ENCODE peak calls at places on chromosomes 2 and 18, in seven cellular contexts. L, B, I, G, T, D and H are unnamed samples.

GRCh38 chr2:71612581-71613520 is 159.5 kb downstream of the DYSF start:
- DNase-seq in L (no peak), B (no peak), I (no peak), G (no peak), T (peak), D (no peak), H (no peak)

GRCh38 chr2:187826023-187826422 is 271.8 kb upstream of the TFPI start:
- DNase-seq in L (no peak), B (peak), I (no peak), G (no peak), T (no peak), D (no peak), H (peak)

GRCh38 chr18:73881396-73881795 is 266.2 kb downstream of the FBXO15 start:
- DNase-seq in L (no peak), B (no peak), I (no peak), G (no peak), T (no peak), D (no peak), H (peak)

GRCh38 chr2:231613655-231614558 is 21.2 kb downstream of the TEX44 start:
- DNase-seq in L (peak), B (peak), I (peak), G (peak), T (peak), D (peak), H (peak)

GRCh38 chr2:151786077-151786476 is 42.1 kb downstream of the ARL5A start:
- DNase-seq in L (no peak), B (no peak), I (no peak), G (no peak), T (no peak), D (no peak), H (no peak)

GRCh38 chr2:157747695-157748370 is 119.2 kb upstream of the ACVR1C start:
- DNase-seq in L (no peak), B (peak), I (no peak), G (no peak), T (no peak), D (peak), H (peak)

GRCh38 chr2:190181066-190181681 is 118.6 kb upstream of the MSTN start:
- DNase-seq in L (peak), B (no peak), I (no peak), G (no peak), T (no peak), D (no peak), H (peak)

GRCh38 chr18:79332601-79333000 is 63.1 kb upstream of the NFATC1 start:
- DNase-seq in L (no peak), B (no peak), I (no peak), G (no peak), T (no peak), D (no peak), H (no peak)

GRCh38 chr2:120382541-120383144 is 36.7 kb downstream of the INHBB start:
- DNase-seq in L (no peak), B (no peak), I (no peak), G (no peak), T (no peak), D (no peak), H (no peak)

GRCh38 chr2:169005080-169005598 is 26.0 kb downstream of the ABCB11 start:
- DNase-seq in L (no peak), B (no peak), I (no peak), G (no peak), T (no peak), D (no peak), H (no peak)

DNA sequence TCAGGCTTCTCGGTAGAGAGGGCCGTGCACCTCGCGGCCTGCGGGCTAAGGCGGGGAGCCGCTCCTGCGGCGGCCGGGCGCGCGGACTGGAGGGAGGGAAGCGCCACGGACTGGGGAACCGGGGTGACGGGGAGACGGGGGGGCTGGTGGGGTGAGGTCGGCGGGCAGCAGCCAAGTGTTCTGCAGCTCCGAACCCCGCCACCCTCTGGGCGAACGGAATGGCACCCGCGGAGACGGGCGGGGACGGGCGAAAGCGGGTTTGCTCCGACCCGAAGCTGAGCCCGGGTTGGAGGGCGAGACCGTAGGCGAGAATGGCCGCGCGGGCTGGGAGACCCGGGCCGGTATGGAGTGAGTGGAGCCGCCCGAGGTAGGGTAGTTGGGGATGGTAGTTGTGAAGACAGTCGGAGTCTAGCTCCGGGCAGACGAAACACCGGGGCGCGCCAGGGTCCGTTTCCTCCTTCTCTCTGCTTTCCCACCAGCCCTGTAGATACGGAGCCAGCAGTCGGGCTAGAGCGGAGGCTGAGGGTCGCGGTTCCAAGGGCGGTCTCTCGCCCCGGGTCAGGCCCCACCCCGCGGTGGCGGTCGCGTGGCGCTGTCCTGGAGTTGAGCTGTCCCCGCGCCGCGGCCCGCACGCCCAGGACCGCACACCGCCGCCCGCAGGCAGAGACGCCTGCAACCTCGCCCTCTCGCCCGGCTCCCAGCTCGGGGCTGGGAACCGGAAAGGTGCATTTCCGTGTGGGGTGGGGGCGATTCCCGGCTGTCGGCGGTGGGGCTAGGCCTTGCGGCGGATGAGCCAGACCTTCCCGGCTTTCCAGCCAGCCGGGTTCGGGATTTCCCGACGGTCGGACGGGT is 160.3 kb upstream of the SIX2 start:
- DNase-seq in L (peak), B (peak), I (no peak), G (no peak), T (no peak), D (no peak), H (no peak)
- TF ChIP-seq CTCF in L (peak), B (no peak), I (no peak), G (no peak), T (no peak), D (no peak), H (no peak)

DNA sequence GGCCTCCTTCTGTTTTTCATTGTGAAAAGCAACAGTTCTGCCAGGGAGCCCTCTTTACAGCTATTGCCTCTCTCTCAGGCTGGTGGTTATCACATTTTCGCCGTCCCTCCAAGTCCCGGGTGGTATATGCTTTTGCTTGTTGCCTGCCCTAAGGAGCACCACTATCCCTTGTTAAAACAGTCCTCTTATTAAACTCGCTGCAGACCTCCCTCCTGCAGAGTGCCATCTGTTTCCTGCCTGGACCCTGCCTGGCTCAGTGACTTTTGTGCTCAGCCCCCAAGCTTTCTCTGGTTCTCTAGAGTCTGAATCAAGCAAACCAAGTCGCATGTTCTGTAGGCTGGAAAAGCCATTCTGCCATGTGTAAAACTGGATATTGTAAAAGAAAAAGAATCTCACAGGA is 72.1 kb upstream of the FHL2 start:
- DNase-seq in L (no peak), B (no peak), I (no peak), G (no peak), T (no peak), D (no peak), H (no peak)
- H3K4me3 ChIP-seq in L (no peak), B (no peak), I (no peak), G (no peak), T (no peak), D (no peak), H (no peak)

GRCh38 chr2:69718338-69718965 is 23.5 kb upstream of the ANXA4 start:
- DNase-seq in L (no peak), B (no peak), I (no peak), G (no peak), T (no peak), D (no peak), H (no peak)

GRCh38 chr2:69717902-69718301 is 24.0 kb upstream of the ANXA4 start:
- DNase-seq in L (no peak), B (peak), I (no peak), G (no peak), T (no peak), D (no peak), H (no peak)

GRCh38 chr2:69714024-69714423 is 27.9 kb upstream of the ANXA4 start:
- DNase-seq in L (no peak), B (no peak), I (no peak), G (no peak), T (no peak), D (no peak), H (no peak)

GRCh38 chr2:69715964-69716363 is 26.0 kb upstream of the ANXA4 start:
- DNase-seq in L (no peak), B (peak), I (no peak), G (no peak), T (no peak), D (no peak), H (peak)

GRCh38 chr2:69716555-69717120 is 25.3 kb upstream of the ANXA4 start:
- DNase-seq in L (no peak), B (peak), I (no peak), G (no peak), T (no peak), D (no peak), H (peak)
- TF ChIP-seq CTCF in L (peak), B (peak), I (no peak), G (no peak), T (no peak), D (no peak), H (peak)

DNA sequence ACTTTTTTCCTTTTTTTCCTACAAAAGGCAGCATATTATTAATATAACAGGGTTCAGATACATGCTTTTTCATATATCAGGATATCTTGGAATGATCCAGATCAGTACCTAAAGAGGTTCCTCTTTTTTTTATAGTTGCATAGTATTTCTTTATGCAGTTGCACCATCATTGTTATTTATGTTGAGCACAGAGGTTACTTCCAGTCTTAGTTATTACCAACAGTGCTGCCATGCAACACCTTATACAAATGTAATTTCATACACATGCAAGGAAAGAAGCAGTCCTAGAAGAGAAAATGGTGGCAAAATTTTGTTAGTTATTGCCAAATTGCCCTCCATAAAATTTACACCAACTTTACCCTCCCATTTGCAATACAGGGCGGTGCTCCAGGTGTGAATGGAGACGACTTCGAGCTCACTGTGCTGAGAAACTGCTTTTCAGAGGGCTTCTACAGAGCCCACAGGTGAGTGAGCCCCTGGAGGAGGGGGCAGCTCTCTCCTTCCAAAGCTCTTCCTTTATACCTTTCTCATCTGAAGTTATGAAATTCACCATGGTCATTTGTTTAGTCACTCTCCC is 30.0 kb upstream of the KCMF1 start:
- DNase-seq in L (no peak), B (no peak), I (no peak), G (no peak), T (no peak), D (no peak), H (no peak)
- H3K4me3 ChIP-seq in L (no peak), B (no peak), I (no peak), G (no peak), T (no peak), D (no peak), H (no peak)

DNA sequence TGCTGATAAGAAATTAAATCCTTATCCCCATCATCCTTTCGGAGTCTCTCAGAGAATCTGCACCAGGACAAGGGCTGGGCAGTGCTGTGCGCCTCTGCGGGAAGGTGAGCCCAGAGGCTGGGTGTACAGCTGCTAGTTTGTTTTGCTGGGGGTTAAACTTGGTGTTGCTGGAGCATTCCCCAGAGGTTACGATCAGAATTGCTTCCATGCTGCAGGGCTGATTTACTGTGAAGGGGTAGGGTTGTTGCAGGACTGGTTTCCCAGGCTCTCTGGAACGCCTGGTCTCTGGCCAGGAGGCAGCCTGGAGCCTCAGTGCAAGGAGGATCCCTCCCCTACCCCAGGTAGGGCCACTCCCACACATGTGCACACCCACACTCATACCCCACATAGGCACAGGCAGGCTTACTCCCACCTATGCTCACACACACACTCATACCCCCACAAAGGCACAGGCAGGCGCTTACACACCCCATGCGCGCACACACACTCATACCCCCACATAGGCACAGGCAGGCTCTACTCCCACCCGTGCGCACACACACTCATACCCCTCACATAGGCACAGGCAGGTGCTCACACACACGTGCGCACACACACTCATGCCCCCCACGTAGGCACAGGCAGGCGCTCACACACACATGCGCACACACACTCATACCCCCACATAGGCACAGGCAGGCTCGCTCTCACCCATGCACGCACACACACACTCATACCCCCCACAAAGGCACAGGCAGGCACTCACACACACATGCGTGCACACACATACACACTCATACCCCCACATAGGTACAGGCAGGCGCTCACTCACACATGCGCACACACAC is 11.3 kb downstream of the CNNM4 start:
- DNase-seq in L (no peak), B (no peak), I (no peak), G (no peak), T (peak), D (no peak), H (no peak)
- TF ChIP-seq CTCF in L (no peak), B (no peak), I (no peak), G (no peak), T (no peak), D (no peak), H (no peak)

GRCh38 chr2:1685957-1686783 is 58.1 kb downstream of the PXDN start:
- DNase-seq in L (peak), B (peak), I (no peak), G (no peak), T (no peak), D (peak), H (peak)
- H3K4me3 ChIP-seq in L (no peak), B (no peak), I (no peak), G (no peak), T (no peak), D (no peak), H (no peak)

GRCh38 chr18:33751613-33752221 is 173.7 kb downstream of the ASXL3 start:
- DNase-seq in L (no peak), B (peak), I (no peak), G (no peak), T (no peak), D (no peak), H (peak)
- TF ChIP-seq CTCF in L (peak), B (peak), I (peak), G (peak), T (no peak), D (peak), H (peak)

GRCh38 chr2:8376603-8377423 is 305.0 kb upstream of the ID2 start:
- DNase-seq in L (no peak), B (peak), I (no peak), G (no peak), T (no peak), D (no peak), H (peak)

GRCh38 chr2:8380573-8380972 is 301.3 kb upstream of the ID2 start:
- DNase-seq in L (no peak), B (no peak), I (no peak), G (no peak), T (no peak), D (no peak), H (no peak)

GRCh38 chr2:8380026-8380425 is 301.8 kb upstream of the ID2 start:
- DNase-seq in L (no peak), B (no peak), I (peak), G (no peak), T (no peak), D (no peak), H (no peak)

GRCh38 chr2:8379134-8379533 is 302.7 kb upstream of the ID2 start:
- DNase-seq in L (no peak), B (no peak), I (no peak), G (no peak), T (no peak), D (no peak), H (no peak)

GRCh38 chr2:8378016-8378810 is 303.6 kb upstream of the ID2 start:
- DNase-seq in L (no peak), B (no peak), I (no peak), G (no peak), T (no peak), D (no peak), H (no peak)
- H3K4me3 ChIP-seq in L (no peak), B (no peak), I (no peak), G (no peak), T (no peak), D (no peak), H (no peak)